ENCODE peak calls at places on chromosomes 7 and 10, in seven cellular contexts. X is tibial artery; I is CD8-positive, alpha-beta T cell; E is thoracic aorta; O is prostate gland; H is cardiac muscle cell; K is AG04450. M is an unnamed sample.

GRCh38 chr7:157302314-157302711 is 34.5 kb upstream of the DNAJB6 start:
- DNase-seq in X (peak; percentile 61), I (peak; percentile 88), E (no peak), O (peak; percentile 20), H (no peak), K (no peak), M (no peak)

GRCh38 chr10:62514079-62514693 is 140.0 kb downstream of the ZNF365 start:
- DNase-seq in X (no peak), I (no peak), E (no peak), O (no peak), H (no peak), K (no peak), M (no peak)

GRCh38 chr7:75732016-75732521 is 6.7 kb downstream of the HIP1 start:
- DNase-seq in X (no peak), I (no peak), E (no peak), O (no peak), H (no peak), K (no peak), M (no peak)

GRCh38 chr7:46480619-46481018 is 559.5 kb upstream of the IGFBP3 start:
- DNase-seq in X (no peak), I (no peak), E (no peak), O (no peak), H (no peak), K (no peak), M (peak; percentile 55)

GRCh38 chr10:84783909-84784308 is 455.5 kb downstream of the CCSER2 start:
- DNase-seq in X (no peak), I (no peak), E (no peak), O (no peak), H (no peak), K (no peak), M (no peak)

GRCh38 chr10:124012066-124012465 is 81.3 kb downstream of the CHST15 start:
- DNase-seq in X (no peak), I (no peak), E (no peak), O (no peak), H (no peak), K (no peak), M (no peak)

GRCh38 chr10:131667561-131667960 is 233.2 kb upstream of the PPP2R2D start:
- DNase-seq in X (no peak), I (no peak), E (no peak), O (no peak), H (no peak), K (no peak), M (no peak)

GRCh38 chr10:122142652-122143237 is 128.4 kb upstream of the BTBD16 start:
- DNase-seq in X (no peak), I (peak; percentile 24), E (no peak), O (no peak), H (peak; percentile 46), K (no peak), M (peak; percentile 76)

GRCh38 chr10:43653746-43654145 is 5.1 kb upstream of the ZNF32 start:
- DNase-seq in X (no peak), I (no peak), E (no peak), O (no peak), H (no peak), K (no peak), M (no peak)

GRCh38 chr7:157637216-157637954 is 300.6 kb downstream of the DNAJB6 start:
- DNase-seq in X (no peak), I (no peak), E (no peak), O (no peak), H (no peak), K (no peak), M (no peak)

GRCh38 chr7:13984831-13985685 is 4.4 kb downstream of the ETV1 start:
- DNase-seq in X (no peak), I (no peak), E (no peak), O (no peak), H (no peak), K (no peak), M (no peak)

GRCh38 chr10:25556457-25556856 is 377.6 kb upstream of the MYO3A start:
- DNase-seq in X (no peak), I (no peak), E (no peak), O (no peak), H (no peak), K (no peak), M (no peak)

GRCh38 chr10:100749309-100750217 is 4.2 kb downstream of the PAX2 start:
- DNase-seq in X (no peak), I (no peak), E (no peak), O (no peak), H (no peak), K (no peak), M (no peak)

GRCh38 chr7:124275411-124275810 is 242.5 kb upstream of the TMEM229A start:
- DNase-seq in X (no peak), I (no peak), E (no peak), O (no peak), H (peak; percentile 56), K (peak; percentile 7), M (no peak)

GRCh38 chr7:22442187-22442886 is 57.7 kb downstream of the STEAP1B start:
- DNase-seq in X (no peak), I (no peak), E (no peak), O (no peak), H (no peak), K (no peak), M (no peak)

GRCh38 chr7:103889451-103889850 is 100.0 kb downstream of the RELN start:
- DNase-seq in X (no peak), I (no peak), E (no peak), O (no peak), H (no peak), K (no peak), M (no peak)

GRCh38 chr10:36946598-36946997 is 178.8 kb upstream of the ANKRD30A start:
- DNase-seq in X (no peak), I (no peak), E (no peak), O (no peak), H (no peak), K (no peak), M (no peak)

DNA sequence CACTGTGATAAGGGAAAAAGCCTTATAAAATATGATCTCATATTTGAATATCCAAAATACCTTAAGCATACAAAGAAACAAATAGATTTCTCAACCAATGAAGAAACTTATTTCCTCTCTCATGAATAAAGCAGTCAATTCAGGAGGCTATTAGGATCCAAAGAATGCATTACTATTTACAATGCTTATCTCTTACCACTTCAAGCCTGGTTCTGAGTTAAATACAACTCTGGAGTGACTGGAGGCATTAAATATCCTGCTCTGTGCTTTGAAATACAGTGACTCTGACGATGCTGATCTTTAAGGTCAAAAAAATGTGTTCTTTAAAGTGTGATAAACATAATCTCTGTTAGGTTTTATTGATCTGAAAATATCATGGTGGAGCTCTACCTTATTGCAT is 493.2 kb downstream of the ZWINT start:
- DNase-seq in X (no peak), I (no peak), E (no peak), O (no peak), H (peak; percentile 46), K (no peak), M (no peak)
- TF ChIP-seq CTCF in X (no peak), I (no peak), E (no peak), O (no peak), H (no peak), K (no peak), M (no peak)

GRCh38 chr10:86521620-86522384 is at the start of gene WAPL:
- DNase-seq in X (peak; percentile 96), I (peak; percentile 95), E (peak; percentile 83), O (peak; percentile 95), H (peak; percentile 98), K (peak; percentile 56), M (peak; percentile 97)
- TF ChIP-seq CTCF in X (no peak), I (no peak), E (no peak), O (no peak), H (no peak), K (no peak), M (no peak)

GRCh38 chr10:73774637-73775036 is 7.2 kb upstream of the CHCHD1 start:
- DNase-seq in X (no peak), I (peak; percentile 43), E (no peak), O (no peak), H (peak; percentile 64), K (no peak), M (no peak)
- TF ChIP-seq CTCF in X (no peak), I (no peak), E (no peak), O (no peak), H (no peak), K (no peak), M (no peak)

DNA sequence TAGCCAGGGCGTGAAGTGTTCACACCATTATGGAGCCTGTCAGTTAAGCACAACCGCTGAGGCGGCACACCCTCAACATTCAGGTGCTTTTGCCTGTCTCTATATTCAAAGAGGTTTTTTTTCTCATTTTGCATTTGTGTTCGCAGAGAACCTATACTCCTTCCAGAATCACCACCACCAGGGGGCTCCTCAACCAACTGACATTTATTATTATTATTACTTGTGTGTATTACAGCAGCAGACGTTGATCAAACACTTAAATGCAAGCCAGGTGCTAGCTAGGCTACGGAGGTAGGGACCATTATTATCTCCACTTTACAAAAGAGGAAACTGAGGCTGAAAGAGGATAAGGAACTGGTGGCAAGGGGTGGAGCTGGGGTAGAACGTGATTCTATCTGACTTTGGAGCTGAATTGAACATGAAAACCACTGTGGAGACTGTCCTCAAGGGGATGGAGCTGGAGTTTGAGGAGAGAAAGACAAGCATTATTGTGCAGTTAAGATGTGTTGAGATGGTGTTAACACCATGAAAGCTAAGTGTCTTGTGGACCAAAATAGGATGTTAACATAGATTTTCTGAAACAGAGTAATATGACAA is 133.8 kb upstream of the PLXNA4 start:
- DNase-seq in X (peak; percentile 31), I (no peak), E (no peak), O (no peak), H (peak; percentile 37), K (peak; percentile 4), M (peak; percentile 53)
- TF ChIP-seq CTCF in X (peak; percentile 24), I (peak; percentile 27), E (peak; percentile 21), O (no peak), H (peak; percentile 65), K (peak; percentile 68), M (peak; percentile 70)

DNA sequence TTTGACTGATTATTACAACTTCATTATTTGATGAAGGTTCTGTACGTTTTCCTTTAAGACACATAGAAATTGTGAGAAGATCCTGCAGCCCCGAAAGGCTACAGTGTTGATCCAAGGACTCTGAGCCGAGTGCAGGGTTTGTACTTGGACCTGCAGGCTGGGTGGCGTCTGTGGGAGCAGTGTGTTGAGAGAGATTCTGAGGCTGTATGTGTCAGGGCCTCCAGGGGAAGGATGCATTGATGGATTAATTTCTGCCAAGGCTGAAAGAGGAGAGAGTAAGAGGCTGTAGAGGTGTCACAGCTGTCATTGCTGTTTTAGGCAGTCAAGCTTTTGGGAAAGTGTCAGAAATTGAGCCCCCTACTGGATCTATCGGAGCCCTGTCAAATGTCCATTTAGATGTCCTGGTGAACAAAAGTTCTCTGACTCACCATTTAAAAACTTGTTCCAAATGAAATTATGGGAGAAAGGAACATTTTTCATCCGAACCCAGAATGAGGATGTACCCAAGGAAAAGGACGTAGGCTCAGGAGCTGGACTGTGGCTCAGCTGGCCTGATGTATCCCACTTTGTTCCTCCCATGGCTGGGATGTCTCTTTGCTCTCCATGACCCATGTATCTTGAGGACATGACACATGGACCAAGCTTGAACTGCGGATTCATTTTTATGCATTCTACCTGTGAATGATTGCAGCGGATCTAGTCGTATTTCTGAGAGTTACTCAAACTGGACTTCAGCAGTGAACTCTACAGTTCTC is 102.2 kb downstream of the TCF7L2 start:
- DNase-seq in X (no peak), I (no peak), E (no peak), O (no peak), H (no peak), K (no peak), M (no peak)
- TF ChIP-seq CTCF in X (peak; percentile 20), I (no peak), E (peak; percentile 35), O (no peak), H (peak; percentile 29), K (peak; percentile 26), M (no peak)

M was measured in endothelial cell.